ENCODE peak calls at places on chromosomes 5 and 9, in four cellular contexts. One of them, this sample, is unnamed. For H3K4me1, the result is how much of the 10 kb centered on the place peaks cover.

GRCh38 chr5:92885950-92886349 is 695.1 kb downstream of the NR2F1-AS1 start:
- DNase-seq in GM12878: no peak
- DNase-seq in H1: peak
- DNase-seq in HepG2: peak
- DNase-seq in this sample: peak

GRCh38 chr9:70542339-70542931 is 128.0 kb upstream of the KLF9 start:
- DNase-seq in H1: no peak
- DNase-seq in HepG2: no peak
- DNase-seq in GM12878: no peak
- DNase-seq in this sample: no peak

GRCh38 chr9:91155746-91156145 is 206.0 kb downstream of the AUH start:
- DNase-seq in HepG2: no peak
- DNase-seq in GM12878: no peak
- DNase-seq in H1: no peak
- DNase-seq in this sample: no peak

GRCh38 chr5:83543898-83544297 is 72.4 kb downstream of the VCAN start:
- DNase-seq in GM12878: no peak
- DNase-seq in HepG2: no peak
- DNase-seq in H1: no peak
- DNase-seq in this sample: no peak

GRCh38 chr5:42461507-42461906 is 38.3 kb downstream of the GHR start:
- DNase-seq in GM12878: no peak
- DNase-seq in HepG2: no peak
- DNase-seq in H1: no peak
- DNase-seq in this sample: no peak

GRCh38 chr5:16492398-16493175 is 27.0 kb upstream of the ZNF622 start:
- DNase-seq in GM12878: no peak
- DNase-seq in HepG2: no peak
- DNase-seq in H1: no peak
- DNase-seq in this sample: no peak

GRCh38 chr5:114949001-114949400 is 220.7 kb downstream of the TRIM36 start:
- DNase-seq in HepG2: no peak
- DNase-seq in H1: no peak
- DNase-seq in GM12878: no peak
- DNase-seq in this sample: no peak

GRCh38 chr5:173988554-173989431 is at the start of gene C5orf47:
- DNase-seq in HepG2: no peak
- DNase-seq in H1: no peak
- DNase-seq in GM12878: no peak
- DNase-seq in this sample: no peak

GRCh38 chr9:89592963-89593775 is 11.6 kb upstream of the GADD45G start:
- DNase-seq in H1: peak
- DNase-seq in GM12878: no peak
- DNase-seq in HepG2: peak
- DNase-seq in this sample: peak

GRCh38 chr5:139644646-139645494 is 3.3 kb upstream of the CXXC5 start:
- DNase-seq in HepG2: no peak
- DNase-seq in H1: no peak
- DNase-seq in GM12878: no peak
- DNase-seq in this sample: no peak

GRCh38 chr5:122195784-122196394 is 66.5 kb downstream of the ZNF474 start:
- DNase-seq in HepG2: peak
- DNase-seq in GM12878: no peak
- DNase-seq in H1: peak
- DNase-seq in this sample: peak

GRCh38 chr9:127202461-127203139 is 62.0 kb upstream of the GARNL3 start:
- DNase-seq in H1: no peak
- DNase-seq in HepG2: no peak
- DNase-seq in GM12878: no peak
- DNase-seq in this sample: no peak

GRCh38 chr5:76953551-76954382 is 922 bp downstream of the CRHBP start:
- DNase-seq in GM12878: no peak
- DNase-seq in H1: peak
- DNase-seq in HepG2: no peak
- DNase-seq in this sample: no peak

GRCh38 chr5:135139397-135140134 is 105.5 kb upstream of the PITX1 start:
- DNase-seq in HepG2: peak
- DNase-seq in H1: no peak
- DNase-seq in GM12878: no peak
- DNase-seq in this sample: no peak

GRCh38 chr9:135851748-135852147 is 55.6 kb downstream of the CAMSAP1 start:
- DNase-seq in GM12878: no peak
- DNase-seq in H1: no peak
- DNase-seq in HepG2: no peak
- DNase-seq in this sample: no peak

GRCh38 chr5:139226131-139226530 is 28.0 kb upstream of the SIL1 start:
- DNase-seq in HepG2: no peak
- DNase-seq in H1: no peak
- DNase-seq in GM12878: no peak
- DNase-seq in this sample: no peak

GRCh38 chr5:159359408-159359807 is 29.1 kb upstream of the IL12B start:
- DNase-seq in HepG2: no peak
- DNase-seq in GM12878: no peak
- DNase-seq in H1: no peak
- DNase-seq in this sample: no peak

DNA sequence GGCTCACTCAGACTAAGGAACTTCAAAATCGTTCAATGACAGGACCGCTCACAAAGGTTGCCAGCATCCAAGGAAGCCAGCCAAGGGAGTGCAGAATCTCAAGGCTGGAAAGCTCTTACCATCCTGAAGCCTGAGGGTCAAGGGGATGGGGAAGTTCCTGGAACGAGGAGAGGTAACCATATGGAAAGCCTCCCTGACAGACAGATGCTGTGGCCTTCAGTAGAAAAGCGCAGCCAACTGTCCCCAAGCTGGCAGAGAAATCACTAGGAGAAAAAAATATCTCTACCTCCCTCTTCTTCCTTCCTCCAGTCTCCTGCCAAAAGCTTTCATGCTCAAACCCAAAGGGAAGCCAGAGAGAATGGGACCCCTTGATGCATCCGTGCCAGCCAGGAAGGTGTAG is 90.5 kb upstream of the RANBP3L start:
- DNase-seq in H1: no peak
- DNase-seq in HepG2: no peak
- DNase-seq in GM12878: no peak
- DNase-seq in this sample: no peak
- H3K4me1 ChIP-seq in H1: under half
- H3K4me1 ChIP-seq in HepG2: under half
- H3K4me1 ChIP-seq in GM12878: under half
- H3K4me1 ChIP-seq in this sample: under half

DNA sequence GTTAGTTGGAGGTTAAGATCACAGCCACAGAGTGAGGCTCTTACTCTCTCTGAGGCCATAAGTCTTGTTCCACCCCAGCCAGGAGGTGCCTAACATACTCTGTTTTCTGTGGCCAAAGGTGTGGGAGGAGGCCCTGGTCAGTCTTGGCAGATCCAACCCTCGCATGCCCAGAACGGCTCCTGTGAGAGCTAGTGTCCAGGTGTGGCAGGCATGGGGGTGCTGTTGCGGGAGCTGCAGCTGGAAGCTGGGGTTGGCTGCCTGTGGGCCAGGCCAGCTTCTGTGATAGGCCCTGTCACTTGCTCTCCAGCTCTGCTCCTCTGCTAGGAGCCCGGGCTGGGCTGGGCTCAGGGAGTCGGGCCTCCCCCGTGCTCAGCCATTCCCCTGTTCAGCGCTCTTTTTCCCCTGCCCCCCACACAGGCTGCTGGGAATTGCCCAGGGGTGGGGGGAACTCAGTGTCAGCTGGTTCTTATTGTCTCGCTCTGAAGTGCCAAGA is 31.6 kb downstream of the IER5L start:
- DNase-seq in GM12878: no peak
- DNase-seq in H1: no peak
- DNase-seq in HepG2: no peak
- DNase-seq in this sample: no peak
- TF ChIP-seq SUZ12 in GM12878: no peak
- TF ChIP-seq SUZ12 in H1: no peak
- TF ChIP-seq SUZ12 in HepG2: no peak
- TF ChIP-seq SUZ12 in this sample: no peak

GRCh38 chr5:171599396-171599795 is 179.9 kb downstream of the FGF18 start:
- DNase-seq in GM12878: no peak
- DNase-seq in H1: no peak
- DNase-seq in HepG2: no peak
- DNase-seq in this sample: no peak

GRCh38 chr5:171600736-171601265 is 181.4 kb downstream of the FGF18 start:
- DNase-seq in H1: no peak
- DNase-seq in GM12878: no peak
- DNase-seq in HepG2: no peak
- DNase-seq in this sample: no peak

GRCh38 chr5:171601266-171601881 is 181.9 kb downstream of the FGF18 start:
- DNase-seq in GM12878: no peak
- DNase-seq in HepG2: no peak
- DNase-seq in H1: no peak
- DNase-seq in this sample: no peak

GRCh38 chr5:171598279-171599152 is 179.1 kb downstream of the FGF18 start:
- DNase-seq in HepG2: no peak
- DNase-seq in GM12878: no peak
- DNase-seq in H1: no peak
- DNase-seq in this sample: no peak

GRCh38 chr5:171599957-171600612 is 180.6 kb downstream of the FGF18 start:
- DNase-seq in HepG2: no peak
- DNase-seq in H1: no peak
- DNase-seq in GM12878: no peak
- DNase-seq in this sample: no peak
- TF ChIP-seq YY1 in HepG2: no peak
- TF ChIP-seq YY1 in H1: no peak
- TF ChIP-seq YY1 in GM12878: no peak
- TF ChIP-seq YY1 in this sample: no peak

GRCh38 chr5:141513627-141514329 is 24.9 kb downstream of the PCDHGC5 start:
- DNase-seq in H1: peak
- DNase-seq in HepG2: no peak
- DNase-seq in GM12878: peak
- DNase-seq in this sample: no peak

GRCh38 chr5:141515946-141516647 is 27.2 kb downstream of the PCDHGC5 start:
- DNase-seq in H1: no peak
- DNase-seq in HepG2: no peak
- DNase-seq in GM12878: no peak
- DNase-seq in this sample: no peak

GRCh38 chr5:141516648-141517025 is 27.8 kb downstream of the PCDHGC5 start:
- DNase-seq in GM12878: no peak
- DNase-seq in H1: no peak
- DNase-seq in HepG2: no peak
- DNase-seq in this sample: no peak

GRCh38 chr5:141514330-141515111 is 25.6 kb downstream of the PCDHGC5 start:
- DNase-seq in GM12878: no peak
- DNase-seq in HepG2: no peak
- DNase-seq in H1: no peak
- DNase-seq in this sample: no peak

DNA sequence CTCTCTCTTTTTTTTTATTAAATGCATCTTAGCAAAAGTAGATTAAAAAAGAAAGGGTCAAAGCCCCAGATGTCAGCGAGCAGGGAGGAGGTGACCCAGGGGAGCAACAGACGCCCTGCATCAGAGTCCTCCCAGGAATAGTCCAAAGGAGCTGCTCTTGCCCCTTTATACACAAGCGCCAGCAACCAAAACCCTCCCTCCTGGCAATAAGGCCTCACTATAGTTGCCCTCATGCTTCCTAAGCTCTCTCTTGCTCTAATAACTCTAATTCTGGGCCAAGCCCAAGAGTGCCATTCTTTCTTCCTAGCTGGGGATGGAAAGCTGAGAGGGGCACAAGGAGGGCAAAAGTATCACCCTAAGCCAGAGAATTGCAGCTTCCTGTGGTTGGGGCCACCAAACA is 26.3 kb downstream of the PCDHGC5 start:
- DNase-seq in GM12878: no peak
- DNase-seq in HepG2: no peak
- DNase-seq in H1: no peak
- DNase-seq in this sample: no peak
- H3K4me1 ChIP-seq in GM12878: half or more
- H3K4me1 ChIP-seq in HepG2: under half
- H3K4me1 ChIP-seq in H1: under half
- H3K4me1 ChIP-seq in this sample: under half

DNA sequence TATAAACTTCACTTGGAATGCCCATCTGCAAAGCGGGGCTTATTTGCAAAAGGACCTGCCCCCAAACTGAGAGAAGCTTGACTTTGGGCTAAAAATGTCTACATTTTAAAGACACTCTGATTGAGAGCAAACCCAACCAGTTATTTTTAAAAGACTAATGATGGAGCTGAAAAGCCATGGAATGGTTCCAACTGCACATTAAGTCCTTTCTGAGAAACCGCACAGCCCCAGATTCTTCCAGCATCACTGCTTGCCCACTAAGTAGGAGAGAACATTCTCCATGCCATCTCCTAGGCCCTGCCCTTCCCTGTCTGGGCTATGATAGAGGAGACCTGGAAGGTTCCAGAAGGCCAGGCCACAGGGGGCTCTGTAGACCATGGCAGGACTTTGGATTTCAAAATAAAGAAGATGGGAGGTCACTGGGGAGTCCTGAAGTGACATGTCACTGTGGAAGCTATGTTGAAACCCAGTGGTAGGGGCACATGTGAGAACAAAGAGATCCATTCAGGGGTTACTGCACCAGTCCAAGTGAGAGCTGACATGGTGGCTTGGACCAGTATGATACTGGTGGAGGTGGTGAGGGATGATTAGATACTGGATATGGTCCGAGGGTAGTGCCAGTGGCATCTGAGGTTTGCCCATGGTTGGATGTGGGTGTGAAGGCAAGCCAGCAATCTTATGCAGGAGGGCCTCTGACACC is 179.2 kb downstream of the DAB2IP start:
- DNase-seq in HepG2: peak
- DNase-seq in H1: peak
- DNase-seq in GM12878: no peak
- DNase-seq in this sample: no peak
- TF ChIP-seq SUZ12 in HepG2: no peak
- TF ChIP-seq SUZ12 in H1: no peak
- TF ChIP-seq SUZ12 in GM12878: no peak
- TF ChIP-seq SUZ12 in this sample: no peak

This sample was measured in NT2/D1.